ENCODE peak calls at places on chromosomes 6 and 20, in seven cellular contexts. S is body of pancreas, Z is left lung, N is sigmoid colon, G is foreskin fibroblast, F is AG09319, L is adrenal gland. J is an unnamed sample.

GRCh38 chr6:37657117-37657886 is 40.4 kb downstream of the MDGA1 start:
- DNase-seq in Z (no peak), N (no peak), G (peak), S (peak), F (no peak), L (peak), J (no peak)

GRCh38 chr20:63568170-63568981 is 5.7 kb downstream of the HELZ2 start:
- DNase-seq in Z (peak), F (no peak), G (no peak), N (no peak), S (no peak), L (no peak), J (no peak)

GRCh38 chr6:44054635-44055559 is 72.4 kb downstream of the MRPL14 start:
- DNase-seq in L (no peak), G (peak), Z (no peak), S (no peak), F (peak), N (no peak), J (no peak)

GRCh38 chr20:23296841-23297701 is 53.5 kb upstream of the NXT1 start:
- DNase-seq in F (no peak), Z (no peak), L (no peak), N (peak), G (peak), S (no peak), J (no peak)

GRCh38 chr6:100892116-100892515 is 11.0 kb upstream of the ASCC3 start:
- DNase-seq in F (no peak), Z (no peak), L (no peak), G (no peak), S (no peak), N (no peak), J (no peak)

GRCh38 chr6:106117579-106117978 is 31.4 kb downstream of the PRDM1 start:
- DNase-seq in F (no peak), Z (no peak), G (no peak), N (no peak), L (no peak), S (no peak), J (no peak)

GRCh38 chr6:3551716-3552511 is 95.1 kb upstream of the SLC22A23 start:
- DNase-seq in L (no peak), S (no peak), F (no peak), G (no peak), Z (no peak), N (no peak), J (no peak)

GRCh38 chr6:1336246-1336843 is 24.4 kb downstream of the FOXQ1 start:
- DNase-seq in L (no peak), G (no peak), F (no peak), S (peak), N (no peak), Z (no peak), J (no peak)

GRCh38 chr6:113315879-113316278 is 541.3 kb upstream of the MARCKS start:
- DNase-seq in N (no peak), L (no peak), Z (no peak), G (peak), F (no peak), S (no peak), J (no peak)

GRCh38 chr6:33589723-33590530 is 9.9 kb upstream of the BAK1 start:
- DNase-seq in N (peak), S (peak), F (no peak), G (peak), Z (peak), L (peak), J (no peak)
- TF ChIP-seq CTCF in N (peak), S (peak), F (peak), G (peak), Z (peak), L (peak), J (peak)

GRCh38 chr6:97501875-97502274 is 218.9 kb upstream of the MMS22L start:
- DNase-seq in L (no peak), Z (no peak), N (no peak), F (no peak), G (no peak), S (no peak), J (no peak)
- TF ChIP-seq CTCF in L (no peak), Z (no peak), N (no peak), F (no peak), G (no peak), S (no peak), J (no peak)

GRCh38 chr20:15642099-15642498 is 931.1 kb downstream of the KIF16B start:
- DNase-seq in Z (no peak), G (no peak), S (no peak), F (no peak), L (no peak), N (no peak), J (no peak)

GRCh38 chr20:15638781-15639180 is 934.5 kb downstream of the KIF16B start:
- DNase-seq in S (no peak), L (no peak), G (no peak), Z (no peak), F (no peak), N (no peak), J (no peak)

GRCh38 chr20:15642676-15643075 is 930.6 kb downstream of the KIF16B start:
- DNase-seq in F (peak), G (peak), L (no peak), Z (no peak), N (no peak), S (no peak), J (no peak)

GRCh38 chr20:15639839-15640238 is 933.4 kb downstream of the KIF16B start:
- DNase-seq in F (no peak), Z (no peak), S (no peak), G (no peak), N (no peak), L (no peak), J (no peak)

GRCh38 chr20:15643713-15644112 is 929.5 kb downstream of the KIF16B start:
- DNase-seq in S (no peak), L (no peak), F (no peak), N (no peak), G (no peak), Z (no peak), J (no peak)
- TF ChIP-seq CTCF in S (no peak), L (no peak), F (peak), N (no peak), G (peak), Z (no peak), J (peak)

GRCh38 chr6:30643656-30644055 is 3.3 kb upstream of the C6orf136 start:
- DNase-seq in S (no peak), Z (no peak), L (no peak), G (no peak), F (no peak), N (no peak), J (no peak)

GRCh38 chr6:30647039-30647801 is at the start of gene C6orf136:
- DNase-seq in N (peak), S (peak), Z (peak), F (peak), L (peak), G (peak), J (peak)

GRCh38 chr6:30646450-30647038 is 389 bp upstream of the C6orf136 start:
- DNase-seq in N (no peak), S (peak), L (peak), Z (peak), F (no peak), G (no peak), J (no peak)

GRCh38 chr6:30645989-30646388 is 944 bp upstream of the C6orf136 start:
- DNase-seq in S (no peak), Z (no peak), L (no peak), F (no peak), G (no peak), N (no peak), J (no peak)

GRCh38 chr6:30644769-30645168 is 2.2 kb upstream of the C6orf136 start:
- DNase-seq in N (no peak), S (no peak), G (no peak), L (no peak), F (no peak), Z (no peak), J (no peak)
- TF ChIP-seq CTCF in N (no peak), S (no peak), G (no peak), L (no peak), F (no peak), Z (no peak), J (no peak)

GRCh38 chr6:50270427-50270826 is 220.7 kb upstream of the DEFB112 start:
- DNase-seq in N (no peak), G (no peak), Z (no peak), L (no peak), S (no peak), F (no peak), J (no peak)

GRCh38 chr6:50259903-50260302 is 210.2 kb upstream of the DEFB112 start:
- DNase-seq in F (no peak), Z (no peak), L (no peak), N (no peak), S (no peak), G (no peak), J (no peak)

DNA sequence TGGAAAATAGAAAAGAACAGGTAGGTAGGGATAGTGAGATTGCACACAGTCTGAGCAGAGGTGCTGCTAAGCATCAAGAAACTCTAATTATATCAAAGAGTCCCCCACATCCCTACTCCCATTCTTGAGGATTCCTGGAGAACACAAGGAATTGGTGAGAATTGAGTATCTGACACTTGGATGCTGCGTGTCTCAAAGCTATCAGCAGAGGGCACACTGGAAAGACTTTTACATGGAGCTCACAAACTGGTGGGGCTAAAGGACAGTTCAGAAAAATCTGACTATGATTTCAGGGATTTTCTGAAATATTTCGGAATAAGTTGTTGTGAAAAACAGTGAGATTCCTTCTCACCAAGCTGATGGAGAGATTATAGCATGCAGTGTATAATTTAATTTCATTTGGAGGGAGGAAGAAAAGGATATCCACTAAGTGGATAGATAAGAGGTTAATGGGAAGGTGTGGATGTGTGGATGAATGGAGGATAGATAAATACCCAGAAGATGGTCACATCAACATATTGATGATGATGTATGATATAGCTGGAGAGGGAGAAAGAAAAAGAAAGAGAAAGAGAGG is 215.4 kb upstream of the DEFB112 start:
- DNase-seq in F (no peak), Z (no peak), L (peak), N (no peak), S (no peak), G (no peak), J (no peak)
- TF ChIP-seq CTCF in F (no peak), Z (no peak), L (peak), N (no peak), S (no peak), G (peak), J (peak)

DNA sequence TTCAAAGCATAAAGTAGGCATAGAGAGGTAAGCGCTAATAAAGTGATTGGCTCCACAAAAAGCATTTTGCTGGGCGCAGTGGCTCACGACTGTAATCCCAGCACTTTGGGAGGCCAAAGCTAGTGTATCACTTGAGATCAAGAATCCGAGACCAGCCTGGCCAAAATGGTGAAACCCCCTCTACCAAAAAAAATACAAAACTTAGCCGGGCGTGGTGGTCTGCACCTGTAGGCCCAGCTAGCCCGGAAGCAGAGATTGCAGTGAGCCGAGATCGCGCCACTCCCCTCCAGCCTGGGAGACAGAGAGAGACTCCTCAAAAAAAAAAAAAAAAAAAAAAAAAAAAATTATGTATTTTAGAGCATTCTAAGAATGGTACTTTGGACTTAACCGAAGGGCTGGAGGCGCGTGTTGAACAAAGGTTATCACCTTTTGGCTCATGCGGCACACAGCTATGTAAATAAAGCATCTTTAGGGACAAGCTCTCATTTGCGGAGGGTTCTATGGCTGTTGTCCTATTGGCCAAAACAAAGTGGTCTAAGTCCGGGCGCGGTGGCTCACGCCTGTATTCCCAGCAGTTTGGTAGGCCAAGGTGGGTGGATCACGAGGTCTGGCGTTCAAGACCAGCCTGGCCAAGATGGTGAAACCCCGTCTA is 17.4 kb downstream of the HFE start:
- DNase-seq in S (peak), F (no peak), N (no peak), L (no peak), G (no peak), Z (no peak), J (no peak)
- TF ChIP-seq CTCF in S (no peak), F (no peak), N (no peak), L (no peak), G (no peak), Z (no peak), J (no peak)

GRCh38 chr6:97654674-97655073 is 371.7 kb upstream of the MMS22L start:
- DNase-seq in Z (no peak), S (no peak), G (no peak), L (no peak), F (no peak), N (no peak), J (no peak)
- TF ChIP-seq CTCF in Z (no peak), S (no peak), G (no peak), L (no peak), F (no peak), N (no peak), J (no peak)

GRCh38 chr20:48191200-48191599 is 405.9 kb upstream of the SULF2 start:
- DNase-seq in Z (no peak), L (no peak), G (no peak), F (no peak), S (no peak), N (no peak), J (no peak)
- TF ChIP-seq CTCF in Z (no peak), L (no peak), G (no peak), F (no peak), S (no peak), N (no peak), J (peak)

GRCh38 chr6:16956371-16956770 is 145.5 kb upstream of the STMND1 start:
- DNase-seq in L (no peak), N (no peak), Z (no peak), G (no peak), S (no peak), F (no peak), J (no peak)
- TF ChIP-seq CTCF in L (no peak), N (no peak), Z (no peak), G (no peak), S (no peak), F (no peak), J (no peak)